ENCODE peak calls at places on chromosomes 7 and 10, in seven cellular contexts. One of them, this sample, is unnamed.

GRCh38 chr7:128863433-128863989 is 855 bp downstream of the ATP6V1F start:
- DNase-seq in HCT116: peak; percentile 56
- DNase-seq in kidney epithelial cell: no peak
- DNase-seq in omental fat pad: no peak
- DNase-seq in ovary: no peak
- DNase-seq in astrocyte of the spinal cord: peak; percentile 69
- DNase-seq in AG04450: peak; percentile 48
- DNase-seq in this sample: no peak

GRCh38 chr7:17640730-17641377 is 299.4 kb downstream of the SNX13 start:
- DNase-seq in HCT116: peak; percentile 46
- DNase-seq in kidney epithelial cell: no peak
- DNase-seq in omental fat pad: no peak
- DNase-seq in ovary: no peak
- DNase-seq in astrocyte of the spinal cord: peak; percentile 53
- DNase-seq in AG04450: no peak
- DNase-seq in this sample: no peak

GRCh38 chr7:17095951-17096350 is 202.5 kb upstream of the AHR start:
- DNase-seq in HCT116: no peak
- DNase-seq in kidney epithelial cell: no peak
- DNase-seq in omental fat pad: no peak
- DNase-seq in ovary: no peak
- DNase-seq in astrocyte of the spinal cord: no peak
- DNase-seq in AG04450: no peak
- DNase-seq in this sample: no peak

GRCh38 chr10:130762481-130762880 is 549.0 kb downstream of the TCERG1L start:
- DNase-seq in HCT116: no peak
- DNase-seq in kidney epithelial cell: no peak
- DNase-seq in omental fat pad: no peak
- DNase-seq in ovary: no peak
- DNase-seq in astrocyte of the spinal cord: no peak
- DNase-seq in AG04450: no peak
- DNase-seq in this sample: no peak

GRCh38 chr10:46216836-46217748 is 69.7 kb upstream of the ANTXRL start:
- DNase-seq in HCT116: no peak
- DNase-seq in kidney epithelial cell: no peak
- DNase-seq in omental fat pad: no peak
- DNase-seq in ovary: no peak
- DNase-seq in astrocyte of the spinal cord: no peak
- DNase-seq in AG04450: no peak
- DNase-seq in this sample: no peak

GRCh38 chr10:7955446-7955845 is 99.0 kb upstream of the GATA3 start:
- DNase-seq in HCT116: no peak
- DNase-seq in kidney epithelial cell: no peak
- DNase-seq in omental fat pad: no peak
- DNase-seq in ovary: no peak
- DNase-seq in astrocyte of the spinal cord: no peak
- DNase-seq in AG04450: no peak
- DNase-seq in this sample: no peak

GRCh38 chr7:151436446-151437162 is 3.3 kb downstream of the CRYGN start:
- DNase-seq in HCT116: no peak
- DNase-seq in kidney epithelial cell: no peak
- DNase-seq in omental fat pad: no peak
- DNase-seq in ovary: peak; percentile 62
- DNase-seq in astrocyte of the spinal cord: no peak
- DNase-seq in AG04450: no peak
- DNase-seq in this sample: no peak

GRCh38 chr10:10213237-10213636 is 804.4 kb upstream of the CELF2 start:
- DNase-seq in HCT116: no peak
- DNase-seq in kidney epithelial cell: no peak
- DNase-seq in omental fat pad: no peak
- DNase-seq in ovary: no peak
- DNase-seq in astrocyte of the spinal cord: no peak
- DNase-seq in AG04450: no peak
- DNase-seq in this sample: no peak

GRCh38 chr10:28444031-28444430 is 88.9 kb upstream of the WAC start:
- DNase-seq in HCT116: no peak
- DNase-seq in kidney epithelial cell: no peak
- DNase-seq in omental fat pad: no peak
- DNase-seq in ovary: no peak
- DNase-seq in astrocyte of the spinal cord: no peak
- DNase-seq in AG04450: no peak
- DNase-seq in this sample: no peak

GRCh38 chr10:91251430-91252056 is 31.1 kb downstream of the PCGF5 start:
- DNase-seq in HCT116: peak; percentile 6
- DNase-seq in kidney epithelial cell: peak; percentile 7
- DNase-seq in omental fat pad: no peak
- DNase-seq in ovary: peak; percentile 40
- DNase-seq in astrocyte of the spinal cord: peak; percentile 63
- DNase-seq in AG04450: no peak
- DNase-seq in this sample: no peak

GRCh38 chr10:43128958-43129706 is 9.1 kb upstream of the CSGALNACT2 start:
- DNase-seq in HCT116: peak; percentile 23
- DNase-seq in kidney epithelial cell: peak; percentile 88
- DNase-seq in omental fat pad: no peak
- DNase-seq in ovary: peak; percentile 29
- DNase-seq in astrocyte of the spinal cord: peak; percentile 93
- DNase-seq in AG04450: peak; percentile 91
- DNase-seq in this sample: no peak

GRCh38 chr10:76432274-76433012 is 1001.0 kb downstream of the LRMDA start:
- DNase-seq in HCT116: no peak
- DNase-seq in kidney epithelial cell: no peak
- DNase-seq in omental fat pad: no peak
- DNase-seq in ovary: no peak
- DNase-seq in astrocyte of the spinal cord: peak; percentile 67
- DNase-seq in AG04450: peak; percentile 56
- DNase-seq in this sample: peak; percentile 43

GRCh38 chr7:116284390-116284789 is 74.1 kb downstream of the TES start:
- DNase-seq in HCT116: no peak
- DNase-seq in kidney epithelial cell: no peak
- DNase-seq in omental fat pad: no peak
- DNase-seq in ovary: no peak
- DNase-seq in astrocyte of the spinal cord: no peak
- DNase-seq in AG04450: no peak
- DNase-seq in this sample: no peak

GRCh38 chr7:28358423-28358868 is 53.9 kb upstream of the CREB5 start:
- DNase-seq in HCT116: peak; percentile 59
- DNase-seq in kidney epithelial cell: peak; percentile 92
- DNase-seq in omental fat pad: no peak
- DNase-seq in ovary: no peak
- DNase-seq in astrocyte of the spinal cord: peak; percentile 96
- DNase-seq in AG04450: peak; percentile 96
- DNase-seq in this sample: no peak

GRCh38 chr10:11616021-11616420 is 4.6 kb upstream of the USP6NL start:
- DNase-seq in HCT116: no peak
- DNase-seq in kidney epithelial cell: no peak
- DNase-seq in omental fat pad: no peak
- DNase-seq in ovary: no peak
- DNase-seq in astrocyte of the spinal cord: no peak
- DNase-seq in AG04450: no peak
- DNase-seq in this sample: no peak

GRCh38 chr7:47516985-47517590 is 64.8 kb downstream of the TNS3 start:
- DNase-seq in HCT116: no peak
- DNase-seq in kidney epithelial cell: no peak
- DNase-seq in omental fat pad: no peak
- DNase-seq in ovary: no peak
- DNase-seq in astrocyte of the spinal cord: peak; percentile 72
- DNase-seq in AG04450: no peak
- DNase-seq in this sample: peak; percentile 33

GRCh38 chr10:42640610-42641229 is 2.4 kb upstream of the ZNF33B start:
- DNase-seq in HCT116: peak; percentile 31
- DNase-seq in kidney epithelial cell: no peak
- DNase-seq in omental fat pad: no peak
- DNase-seq in ovary: no peak
- DNase-seq in astrocyte of the spinal cord: no peak
- DNase-seq in AG04450: no peak
- DNase-seq in this sample: no peak

GRCh38 chr10:131238669-131239280 is 72.7 kb downstream of the TCERG1L start:
- DNase-seq in HCT116: no peak
- DNase-seq in kidney epithelial cell: no peak
- DNase-seq in omental fat pad: no peak
- DNase-seq in ovary: no peak
- DNase-seq in astrocyte of the spinal cord: no peak
- DNase-seq in AG04450: no peak
- DNase-seq in this sample: no peak

GRCh38 chr7:157389951-157390730 is 53.3 kb downstream of the DNAJB6 start:
- DNase-seq in HCT116: no peak
- DNase-seq in kidney epithelial cell: no peak
- DNase-seq in omental fat pad: no peak
- DNase-seq in ovary: no peak
- DNase-seq in astrocyte of the spinal cord: peak; percentile 68
- DNase-seq in AG04450: no peak
- DNase-seq in this sample: no peak

GRCh38 chr7:124250297-124251034 is 217.6 kb upstream of the TMEM229A start:
- DNase-seq in HCT116: no peak
- DNase-seq in kidney epithelial cell: no peak
- DNase-seq in omental fat pad: no peak
- DNase-seq in ovary: no peak
- DNase-seq in astrocyte of the spinal cord: no peak
- DNase-seq in AG04450: no peak
- DNase-seq in this sample: no peak

GRCh38 chr7:139753693-139754111 is 24.1 kb downstream of the HIPK2 start:
- DNase-seq in HCT116: no peak
- DNase-seq in kidney epithelial cell: no peak
- DNase-seq in omental fat pad: no peak
- DNase-seq in ovary: no peak
- DNase-seq in astrocyte of the spinal cord: no peak
- DNase-seq in AG04450: no peak
- DNase-seq in this sample: no peak

GRCh38 chr7:149205690-149206381 is 10.5 kb downstream of the ZNF282 start:
- DNase-seq in HCT116: no peak
- DNase-seq in kidney epithelial cell: no peak
- DNase-seq in omental fat pad: no peak
- DNase-seq in ovary: no peak
- DNase-seq in astrocyte of the spinal cord: no peak
- DNase-seq in AG04450: no peak
- DNase-seq in this sample: no peak

GRCh38 chr10:117762819-117763172 is 220.2 kb downstream of the EMX2 start:
- DNase-seq in HCT116: peak; percentile 36
- DNase-seq in kidney epithelial cell: no peak
- DNase-seq in omental fat pad: no peak
- DNase-seq in ovary: no peak
- DNase-seq in astrocyte of the spinal cord: no peak
- DNase-seq in AG04450: no peak
- DNase-seq in this sample: no peak

GRCh38 chr7:24974026-24974832 is 5.7 kb downstream of the OSBPL3 start:
- DNase-seq in HCT116: no peak
- DNase-seq in kidney epithelial cell: no peak
- DNase-seq in omental fat pad: no peak
- DNase-seq in ovary: no peak
- DNase-seq in astrocyte of the spinal cord: no peak
- DNase-seq in AG04450: no peak
- DNase-seq in this sample: no peak

GRCh38 chr7:44052771-44053365 is 8.4 kb downstream of the DBNL start:
- DNase-seq in HCT116: no peak
- DNase-seq in kidney epithelial cell: no peak
- DNase-seq in omental fat pad: no peak
- DNase-seq in ovary: peak; percentile 14
- DNase-seq in astrocyte of the spinal cord: no peak
- DNase-seq in AG04450: no peak
- DNase-seq in this sample: no peak

DNA sequence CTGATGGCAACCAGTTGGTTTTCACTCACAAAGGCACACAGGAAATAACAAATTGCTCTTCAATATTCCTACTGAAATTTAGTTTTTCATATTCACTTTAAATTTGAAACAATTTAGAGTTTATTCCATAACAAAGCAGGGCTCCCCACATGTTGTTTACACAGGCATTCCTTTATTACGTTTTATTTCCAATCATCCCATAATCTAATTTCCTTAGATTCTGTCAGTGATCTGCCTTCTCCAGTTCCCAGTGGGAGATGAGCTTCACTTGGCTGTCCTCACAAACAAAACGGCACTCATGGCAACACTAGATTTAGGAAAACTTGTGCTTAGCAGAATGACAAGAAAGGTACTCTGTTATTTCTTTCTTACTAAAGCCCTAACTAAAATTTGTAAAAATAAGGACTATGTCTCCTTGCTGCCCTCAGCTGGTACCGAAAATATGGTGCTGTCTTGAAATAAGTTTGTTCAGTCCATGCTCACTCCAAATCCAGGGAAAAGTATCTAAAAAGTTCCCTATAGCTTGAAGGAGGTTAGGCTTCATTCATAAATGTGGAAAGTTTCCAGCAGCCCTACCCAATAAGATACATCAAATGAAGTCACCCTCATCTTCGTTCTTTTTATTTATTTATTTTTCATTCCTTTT is 23.0 kb downstream of the PHYH start:
- DNase-seq in HCT116: no peak
- DNase-seq in kidney epithelial cell: no peak
- DNase-seq in omental fat pad: no peak
- DNase-seq in ovary: peak; percentile 42
- DNase-seq in astrocyte of the spinal cord: peak; percentile 33
- DNase-seq in AG04450: no peak
- DNase-seq in this sample: no peak
- TF ChIP-seq CTCF in HCT116: peak; percentile 18
- TF ChIP-seq CTCF in kidney epithelial cell: no peak
- TF ChIP-seq CTCF in omental fat pad: no peak
- TF ChIP-seq CTCF in ovary: peak; percentile 50
- TF ChIP-seq CTCF in astrocyte of the spinal cord: peak; percentile 36
- TF ChIP-seq CTCF in AG04450: peak; percentile 31
- TF ChIP-seq CTCF in this sample: no peak

DNA sequence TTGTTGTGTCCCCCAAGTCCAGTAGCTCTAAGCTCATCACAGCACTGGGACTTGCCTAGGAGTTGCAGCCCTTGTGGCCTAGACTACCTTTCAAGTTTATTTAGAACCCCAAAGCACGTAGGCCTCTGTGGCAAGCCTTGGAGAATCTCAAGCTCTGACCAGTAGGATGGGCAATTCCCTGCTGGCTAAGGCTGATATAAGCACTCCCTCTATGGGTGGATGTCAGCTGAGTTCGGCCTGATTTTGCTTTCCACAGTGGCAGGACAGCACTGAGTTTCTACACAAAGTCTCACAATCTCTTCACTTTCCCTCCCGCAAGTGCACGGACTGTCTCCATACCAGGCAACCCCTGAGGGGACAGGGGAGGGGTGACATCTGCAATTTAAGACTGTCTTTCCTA is 886.4 kb upstream of the LRRN3 start:
- DNase-seq in HCT116: peak; percentile 7
- DNase-seq in kidney epithelial cell: no peak
- DNase-seq in omental fat pad: no peak
- DNase-seq in ovary: no peak
- DNase-seq in astrocyte of the spinal cord: no peak
- DNase-seq in AG04450: no peak
- DNase-seq in this sample: no peak
- TF ChIP-seq CTCF in HCT116: peak; percentile 36
- TF ChIP-seq CTCF in kidney epithelial cell: peak; percentile 38
- TF ChIP-seq CTCF in omental fat pad: no peak
- TF ChIP-seq CTCF in ovary: no peak
- TF ChIP-seq CTCF in astrocyte of the spinal cord: peak; percentile 36
- TF ChIP-seq CTCF in AG04450: peak; percentile 35
- TF ChIP-seq CTCF in this sample: no peak

GRCh38 chr7:105473163-105473562 is 48.9 kb downstream of the PUS7 start:
- DNase-seq in HCT116: no peak
- DNase-seq in kidney epithelial cell: no peak
- DNase-seq in omental fat pad: no peak
- DNase-seq in ovary: no peak
- DNase-seq in astrocyte of the spinal cord: peak; percentile 71
- DNase-seq in AG04450: peak; percentile 65
- DNase-seq in this sample: no peak
- TF ChIP-seq CTCF in HCT116: no peak
- TF ChIP-seq CTCF in kidney epithelial cell: no peak
- TF ChIP-seq CTCF in omental fat pad: no peak
- TF ChIP-seq CTCF in ovary: no peak
- TF ChIP-seq CTCF in astrocyte of the spinal cord: no peak
- TF ChIP-seq CTCF in AG04450: no peak
- TF ChIP-seq CTCF in this sample: no peak

GRCh38 chr7:94701555-94701973 is 45.6 kb upstream of the SGCE start:
- DNase-seq in HCT116: peak; percentile 28
- DNase-seq in kidney epithelial cell: peak; percentile 53
- DNase-seq in omental fat pad: no peak
- DNase-seq in ovary: no peak
- DNase-seq in astrocyte of the spinal cord: peak; percentile 84
- DNase-seq in AG04450: no peak
- DNase-seq in this sample: no peak
- TF ChIP-seq CTCF in HCT116: no peak
- TF ChIP-seq CTCF in kidney epithelial cell: no peak
- TF ChIP-seq CTCF in omental fat pad: no peak
- TF ChIP-seq CTCF in ovary: no peak
- TF ChIP-seq CTCF in astrocyte of the spinal cord: no peak
- TF ChIP-seq CTCF in AG04450: no peak
- TF ChIP-seq CTCF in this sample: no peak

This sample was measured in thoracic aorta.